ENCODE peak calls at places on chromosome 3, in nine cellular contexts. O is activated T-helper 1 cell treated with anti-CD3 and anti-CD28 coated beads, Interleukin-2, amount 50 U/mL, for 16 hours; S is NCI-H774; D is LHCN-M2; I is ovary; V is fibroblast of mammary gland; K is AG04450; Z is GM12891; P is germinal center. Q is an unnamed sample.

GRCh38 chr3:63895422-63896189 is 16.6 kb downstream of the SCAANT1 start:
- DNase-seq in S (no peak), P (no peak), Z (no peak), D (no peak), V (no peak), I (no peak), O (no peak), K (no peak), Q (no peak)

GRCh38 chr3:124413989-124414598 is 316.2 kb upstream of the UMPS start:
- DNase-seq in O (no peak), S (no peak), D (no peak), Z (no peak), V (no peak), I (no peak), P (no peak), K (no peak), Q (no peak)

GRCh38 chr3:115912372-115912771 is 289.1 kb downstream of the GAP43 start:
- DNase-seq in V (peak), Z (no peak), D (peak), P (no peak), I (no peak), S (no peak), O (no peak), K (no peak), Q (peak)

GRCh38 chr3:149384167-149384566 is 6.7 kb upstream of the TM4SF1 start:
- DNase-seq in I (no peak), V (no peak), O (no peak), K (no peak), D (no peak), P (no peak), S (no peak), Z (no peak), Q (no peak)

GRCh38 chr3:136266468-136266867 is 16.3 kb downstream of the PCCB start:
- DNase-seq in Z (no peak), O (no peak), S (no peak), P (no peak), D (peak), V (peak), I (no peak), K (peak), Q (no peak)

GRCh38 chr3:170220871-170221270 is 1.4 kb upstream of the PRKCI start:
- DNase-seq in D (no peak), S (no peak), P (no peak), V (peak), O (no peak), I (no peak), K (no peak), Z (no peak), Q (no peak)

GRCh38 chr3:8519156-8519555 is 17.5 kb downstream of the LMCD1 start:
- DNase-seq in O (no peak), V (peak), S (no peak), K (peak), P (no peak), D (peak), Z (no peak), I (no peak), Q (no peak)

GRCh38 chr3:129529436-129530210 is 1.2 kb downstream of the RHO start:
- DNase-seq in V (no peak), P (no peak), O (no peak), Z (no peak), D (no peak), I (no peak), K (no peak), S (no peak), Q (no peak)

GRCh38 chr3:107981471-107982111 is 109.2 kb downstream of the CD47 start:
- DNase-seq in S (no peak), D (no peak), P (no peak), V (peak), O (no peak), Z (no peak), K (no peak), I (no peak), Q (no peak)

GRCh38 chr3:196843435-196844110 is 24.1 kb upstream of the SENP5 start:
- DNase-seq in V (no peak), P (no peak), Z (no peak), S (no peak), I (no peak), O (no peak), D (no peak), K (no peak), Q (no peak)

GRCh38 chr3:186746008-186746407 is 28.8 kb downstream of the KNG1 start:
- DNase-seq in P (no peak), D (peak), Z (no peak), O (no peak), S (no peak), V (peak), I (no peak), K (peak), Q (no peak)

GRCh38 chr3:68771683-68772082 is 160.7 kb downstream of the TAFA4 start:
- DNase-seq in S (no peak), D (no peak), K (no peak), P (no peak), Z (no peak), O (no peak), V (peak), I (no peak), Q (no peak)

GRCh38 chr3:52845691-52846426 is 11.0 kb upstream of the MUSTN1 start:
- DNase-seq in S (no peak), D (no peak), O (no peak), V (no peak), P (peak), Z (no peak), I (no peak), K (no peak), Q (peak)

GRCh38 chr3:196641278-196642058 is 2.0 kb downstream of the NRROS start:
- DNase-seq in I (no peak), P (no peak), V (no peak), Z (no peak), K (no peak), O (peak), D (no peak), S (no peak), Q (no peak)

GRCh38 chr3:37542772-37543449 is 318.8 kb upstream of the CTDSPL start:
- DNase-seq in K (no peak), I (no peak), Z (no peak), P (no peak), S (no peak), V (no peak), O (no peak), D (no peak), Q (no peak)

GRCh38 chr3:177150970-177151627 is 46.2 kb downstream of the TBL1XR1 start:
- DNase-seq in V (peak), D (peak), O (no peak), K (peak), S (peak), Z (no peak), I (no peak), P (no peak), Q (no peak)

GRCh38 chr3:123660900-123661299 is 76.0 kb upstream of the HACD2 start:
- DNase-seq in I (peak), V (peak), K (peak), Z (no peak), P (no peak), O (no peak), D (peak), S (no peak), Q (peak)

GRCh38 chr3:11950576-11950975 is 53.6 kb upstream of the SYN2 start:
- DNase-seq in V (no peak), D (no peak), I (no peak), S (no peak), O (no peak), P (no peak), Z (no peak), K (no peak), Q (no peak)

GRCh38 chr3:194949592-194949991 is 263.9 kb downstream of the FAM43A start:
- DNase-seq in P (no peak), O (no peak), S (no peak), Z (no peak), V (no peak), I (no peak), K (no peak), D (no peak), Q (no peak)

GRCh38 chr3:104628185-104628789 is 738.4 kb upstream of the ALCAM start:
- DNase-seq in I (no peak), Z (peak), K (peak), V (peak), D (peak), S (no peak), P (peak), O (no peak), Q (no peak)

GRCh38 chr3:14413381-14414071 is 11.1 kb downstream of the SLC6A6 start:
- DNase-seq in Z (no peak), K (no peak), V (peak), D (peak), O (no peak), S (no peak), P (no peak), I (no peak), Q (no peak)

GRCh38 chr3:58210761-58211477 is at the start of gene DNASE1L3:
- DNase-seq in P (no peak), S (no peak), O (no peak), I (no peak), K (no peak), D (no peak), Z (no peak), V (peak), Q (peak)

GRCh38 chr3:67460841-67461240 is 193.6 kb downstream of the SUCLG2 start:
- DNase-seq in O (no peak), K (no peak), S (no peak), D (peak), V (peak), I (no peak), Z (no peak), P (no peak), Q (no peak)

GRCh38 chr3:192435241-192435640 is 292.1 kb downstream of the FGF12 start:
- DNase-seq in V (no peak), P (no peak), K (no peak), O (no peak), I (no peak), S (no peak), Z (no peak), D (no peak), Q (no peak)

GRCh38 chr3:139780603-139781002 is 102.8 kb upstream of the NMNAT3 start:
- DNase-seq in D (no peak), Z (no peak), S (no peak), O (no peak), V (no peak), K (no peak), P (no peak), I (no peak), Q (no peak)

GRCh38 chr3:88362428-88362827 is 212.7 kb downstream of the C3orf38 start:
- DNase-seq in P (no peak), S (no peak), Z (no peak), V (no peak), K (no peak), I (no peak), O (no peak), D (no peak), Q (no peak)

GRCh38 chr3:138786788-138787276 is 47.9 kb downstream of the PIK3CB start:
- DNase-seq in D (peak), P (no peak), V (peak), Z (no peak), K (no peak), I (no peak), O (no peak), S (no peak), Q (no peak)

GRCh38 chr3:38730281-38730680 is 80.8 kb upstream of the SCN5A start:
- DNase-seq in O (no peak), K (peak), V (peak), S (no peak), D (peak), Z (no peak), I (no peak), P (no peak), Q (no peak)

GRCh38 chr3:48847053-48847585 is 555 bp downstream of the PRKAR2A start:
- DNase-seq in S (peak), I (peak), K (no peak), P (peak), Z (no peak), V (peak), D (peak), O (peak), Q (peak)

GRCh38 chr3:31307131-31307785 is 225.5 kb upstream of the STT3B start:
- DNase-seq in S (no peak), K (no peak), V (no peak), I (no peak), Z (no peak), P (no peak), O (no peak), D (no peak), Q (no peak)

GRCh38 chr3:127426444-127427168 is 138.8 kb upstream of the PRR20G start:
- DNase-seq in O (no peak), D (no peak), V (no peak), Z (no peak), K (no peak), I (no peak), S (no peak), P (no peak), Q (no peak)